ENCODE peak calls at places on chromosomes 6 and 20, in four cellular contexts. R is endothelial cell of umbilical vein, B is HCT116, S is prostate gland. E is an unnamed sample. For H3K4me1, the result is how much of the 10 kb centered on the place peaks cover.

GRCh38 chr6:107576852-107577251 is 86.9 kb downstream of the SOBP start:
- DNase-seq in B (no peak), R (peak), S (no peak), E (no peak)

GRCh38 chr6:43758617-43759050 is 11.4 kb upstream of the VEGFA start:
- DNase-seq in R (peak), B (no peak), S (no peak), E (no peak)

GRCh38 chr6:169167581-169168301 is 85.9 kb downstream of the THBS2 start:
- DNase-seq in R (peak), B (peak), S (no peak), E (no peak)

GRCh38 chr6:2831392-2831791 is 10.3 kb downstream of the SERPINB1 start:
- DNase-seq in B (no peak), S (no peak), R (no peak), E (peak)

GRCh38 chr20:1809611-1810510 is 85.3 kb upstream of the SIRPA start:
- DNase-seq in S (no peak), R (peak), B (no peak), E (peak)

GRCh38 chr6:119308994-119309657 is 40.4 kb downstream of the MAN1A1 start:
- DNase-seq in B (no peak), R (no peak), S (no peak), E (no peak)

GRCh38 chr20:36374995-36375394 is 68.9 kb downstream of the DLGAP4 start:
- DNase-seq in S (no peak), R (no peak), B (no peak), E (no peak)

GRCh38 chr6:126524927-126525326 is 185.0 kb downstream of the CENPW start:
- DNase-seq in R (no peak), S (no peak), B (no peak), E (no peak)

GRCh38 chr20:24419786-24420185 is 49.6 kb upstream of the SYNDIG1 start:
- DNase-seq in R (no peak), S (no peak), B (no peak), E (peak)

GRCh38 chr6:106512048-106512957 is 117.0 kb downstream of the RTN4IP1 start:
- DNase-seq in R (peak), S (peak), B (no peak), E (no peak)
- TF ChIP-seq POLR2A in R (no peak), S (no peak), B (no peak), E (no peak)

GRCh38 chr6:18392346-18392877 is 5.3 kb downstream of the RNF144B start:
- DNase-seq in B (no peak), S (no peak), R (no peak), E (no peak)
- H3K4me1 ChIP-seq in B (under half), S (under half), R (half or more), E (under half)

GRCh38 chr20:3077618-3078134 is 6.3 kb downstream of the OXT start:
- DNase-seq in B (no peak), S (no peak), R (no peak), E (no peak)
- TF ChIP-seq POLR2AphosphoS5 in B (no peak), S (no peak), R (no peak), E (no peak)

GRCh38 chr6:87473419-87473903 is 687 bp downstream of the SLC35A1 start:
- DNase-seq in R (no peak), S (peak), B (no peak), E (no peak)

DNA sequence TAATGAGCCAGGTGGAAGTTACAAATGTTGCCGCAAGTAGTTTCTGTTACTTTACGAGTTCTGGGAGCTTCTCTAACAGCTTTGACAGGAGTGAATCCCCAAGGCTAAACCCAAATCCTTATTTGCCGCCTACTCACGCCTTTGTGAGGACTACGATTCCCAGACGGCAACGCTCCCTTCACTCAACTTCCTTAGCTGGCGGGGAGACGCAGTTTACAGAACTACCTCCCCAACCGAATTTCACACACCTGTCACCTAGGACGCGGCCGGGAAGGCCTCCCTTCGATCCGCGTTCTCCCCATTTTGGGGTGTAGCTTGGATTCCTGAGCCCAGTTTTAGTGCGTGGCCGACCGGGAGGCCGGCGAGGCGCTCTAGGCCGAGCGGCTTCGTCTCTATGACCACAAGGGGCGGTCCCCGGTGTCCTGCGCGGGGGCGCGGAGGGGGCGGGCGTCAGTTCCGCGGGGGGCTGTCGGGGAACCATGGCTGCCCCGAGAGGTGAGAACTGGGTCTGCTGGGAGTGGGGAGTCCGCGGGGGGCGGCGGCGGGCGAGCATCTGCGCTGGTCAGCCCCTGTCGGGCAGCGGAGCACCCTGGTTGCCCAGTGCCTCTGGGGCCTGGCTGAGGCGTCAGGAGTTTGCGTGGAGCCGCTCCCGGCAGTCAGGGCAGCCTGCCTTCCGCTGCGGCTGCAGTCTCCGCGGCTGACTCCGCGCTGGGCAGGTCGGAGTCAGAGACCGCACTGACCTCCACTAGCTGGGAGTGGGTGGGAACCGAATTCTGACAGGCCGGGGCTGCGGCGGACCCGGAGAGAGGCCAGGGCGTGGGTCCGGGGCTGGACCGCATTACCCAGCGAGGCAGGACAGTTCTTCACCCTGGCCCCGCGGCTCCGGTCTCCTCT is at the start of gene SLC35A1:
- DNase-seq in B (peak), S (peak), R (peak), E (peak)
- TF ChIP-seq POLR2A in B (no peak), S (peak), R (peak), E (no peak)

GRCh38 chr6:6825153-6825847 is 236.8 kb downstream of the LY86 start:
- DNase-seq in S (no peak), R (no peak), B (no peak), E (no peak)

GRCh38 chr6:6825986-6826901 is 237.7 kb downstream of the LY86 start:
- DNase-seq in S (no peak), R (peak), B (no peak), E (no peak)

GRCh38 chr6:6823568-6824224 is 235.2 kb downstream of the LY86 start:
- DNase-seq in B (no peak), S (no peak), R (no peak), E (no peak)

GRCh38 chr6:6823030-6823429 is 234.5 kb downstream of the LY86 start:
- DNase-seq in B (no peak), S (no peak), R (no peak), E (no peak)

DNA sequence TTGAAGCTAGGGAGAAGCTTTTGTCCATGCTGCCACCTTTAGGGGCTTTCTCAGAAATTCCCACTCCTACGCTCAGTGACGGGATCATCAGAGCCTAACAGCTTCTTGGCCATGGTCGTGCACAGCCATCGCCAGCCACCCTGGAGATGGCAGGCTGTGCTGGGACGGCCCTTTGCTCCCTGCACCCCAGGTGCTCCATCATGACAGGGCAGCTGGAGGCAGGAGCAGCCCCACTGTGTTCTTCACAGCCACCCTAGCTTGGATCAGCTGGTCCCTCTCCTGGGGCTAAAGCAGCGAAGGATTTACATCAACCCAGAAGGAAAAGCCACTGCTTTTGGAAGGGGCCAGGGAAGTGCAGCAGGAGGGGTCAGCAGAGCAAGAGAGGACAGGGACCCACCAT is 235.9 kb downstream of the LY86 start:
- DNase-seq in S (no peak), B (no peak), R (no peak), E (no peak)
- H3K4me1 ChIP-seq in S (under half), B (half or more), R (under half), E (under half)

E was measured in esophagus muscularis mucosa.